ENCODE peak calls at places on chromosomes 16 and 17, in nine cellular contexts. F, X, P, W, H, Z, N, M and R are unnamed samples.

GRCh38 chr16:57235128-57236092 is 9.6 kb upstream of the ARL2BP start:
- DNase-seq in W (no peak), P (no peak), F (no peak), M (no peak), N (no peak), H (peak), Z (peak), X (peak), R (no peak)

GRCh38 chr16:49706620-49707355 is 149.1 kb downstream of the ZNF423 start:
- DNase-seq in X (no peak), N (no peak), F (peak), W (no peak), Z (no peak), H (no peak), P (no peak), M (no peak), R (no peak)

GRCh38 chr17:75822800-75823166 is 21.4 kb downstream of the UNC13D start:
- DNase-seq in F (no peak), X (no peak), P (peak), N (no peak), M (no peak), Z (no peak), H (no peak), W (no peak), R (no peak)

GRCh38 chr17:57121308-57122042 is 36.4 kb downstream of the AKAP1 start:
- DNase-seq in H (peak), P (no peak), N (peak), Z (peak), W (no peak), F (peak), M (no peak), X (peak), R (no peak)

GRCh38 chr17:80501739-80502577 is 25.6 kb upstream of the NPTX1 start:
- DNase-seq in N (no peak), W (no peak), M (no peak), F (no peak), H (peak), X (peak), P (no peak), Z (no peak), R (no peak)

GRCh38 chr17:50198026-50198669 is 3.3 kb downstream of the COL1A1 start:
- DNase-seq in W (peak), H (peak), N (peak), Z (peak), X (peak), P (peak), F (peak), M (peak), R (peak)

GRCh38 chr17:1147664-1148063 is 32.1 kb downstream of the ABR start:
- DNase-seq in M (peak), P (no peak), H (peak), X (peak), F (no peak), W (no peak), N (peak), Z (no peak), R (no peak)

GRCh38 chr17:29827179-29827578 is 102.8 kb downstream of the SSH2 start:
- DNase-seq in F (no peak), N (no peak), M (no peak), Z (no peak), X (no peak), P (no peak), H (no peak), W (no peak), R (no peak)

GRCh38 chr16:20844588-20844987 is 38.3 kb downstream of the REXO5 start:
- DNase-seq in Z (no peak), W (no peak), H (no peak), X (no peak), N (no peak), M (no peak), P (no peak), F (no peak), R (no peak)

GRCh38 chr17:63697341-63698286 is 2.3 kb downstream of the LIMD2 start:
- DNase-seq in P (peak), M (peak), W (no peak), H (no peak), Z (peak), X (peak), N (no peak), F (peak), R (no peak)

GRCh38 chr16:23835390-23836077 is at the start of gene PRKCB:
- DNase-seq in W (no peak), M (peak), N (peak), P (peak), F (peak), X (peak), H (no peak), Z (peak), R (no peak)

GRCh38 chr17:75822119-75822799 is 21.9 kb downstream of the UNC13D start:
- DNase-seq in W (no peak), X (no peak), F (peak), Z (no peak), M (peak), N (peak), H (no peak), P (peak), R (no peak)

GRCh38 chr17:76871668-76872067 is 3.5 kb downstream of the MGAT5B start:
- DNase-seq in W (no peak), M (no peak), P (no peak), H (no peak), F (no peak), X (no peak), Z (no peak), N (no peak), R (no peak)

GRCh38 chr17:1372618-1373017 is 27.4 kb downstream of the YWHAE start:
- DNase-seq in W (no peak), P (no peak), F (no peak), X (no peak), Z (no peak), N (no peak), H (no peak), M (no peak), R (no peak)

GRCh38 chr17:44444735-44445105 is 55.3 kb upstream of the ITGA2B start:
- DNase-seq in M (no peak), F (no peak), X (peak), N (no peak), P (no peak), W (no peak), H (peak), Z (no peak), R (no peak)

GRCh38 chr17:73261617-73261951 is at the start of gene CPSF4L:
- DNase-seq in W (no peak), F (no peak), P (no peak), Z (no peak), X (no peak), N (no peak), H (no peak), M (no peak), R (peak)
- TF ChIP-seq CTCF in W (no peak), F (no peak), P (no peak), Z (no peak), X (no peak), N (no peak), H (no peak), M (no peak), R (no peak)

GRCh38 chr16:70018254-70018653 is 67.1 kb downstream of the CLEC18A start:
- DNase-seq in X (peak), Z (peak), H (no peak), W (no peak), M (peak), P (peak), N (no peak), F (peak), R (no peak)
- TF ChIP-seq CTCF in X (peak), Z (no peak), H (peak), W (no peak), M (peak), P (peak), N (no peak), F (peak), R (peak)

GRCh38 chr16:51818342-51818944 is 667.4 kb upstream of the SALL1 start:
- DNase-seq in Z (peak), N (no peak), X (peak), P (peak), M (no peak), H (peak), F (peak), W (no peak), R (no peak)
- TF ChIP-seq CTCF in Z (peak), N (peak), X (peak), P (peak), M (peak), H (peak), F (peak), W (no peak), R (peak)

GRCh38 chr17:65085397-65085796 is 28.9 kb upstream of the GNA13 start:
- DNase-seq in M (no peak), X (no peak), Z (no peak), W (no peak), P (no peak), F (no peak), H (no peak), N (no peak), R (no peak)
- TF ChIP-seq CTCF in M (no peak), X (no peak), Z (no peak), W (no peak), P (no peak), F (no peak), H (no peak), N (no peak), R (no peak)

DNA sequence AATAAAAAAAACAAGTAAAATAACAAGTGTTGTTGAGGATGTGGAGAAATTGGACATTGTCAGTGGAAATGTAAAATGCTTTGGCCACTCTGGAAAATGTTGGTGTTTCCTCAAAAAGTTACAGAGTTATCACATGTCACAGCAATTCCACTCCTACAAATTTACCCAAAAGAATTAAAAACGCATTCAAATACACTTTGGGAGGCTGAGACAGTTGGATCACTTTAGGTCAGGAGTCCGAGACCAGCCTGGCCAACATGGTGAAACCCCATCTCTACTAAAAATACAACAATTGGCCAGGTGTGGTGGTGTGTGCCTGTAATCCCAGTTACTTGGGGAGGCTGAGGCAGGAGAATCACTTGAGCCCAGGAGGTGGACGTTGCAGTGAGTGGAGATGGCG is 5.6 kb downstream of the TOP3A start:
- DNase-seq in N (no peak), H (no peak), X (no peak), P (no peak), W (no peak), M (no peak), F (no peak), Z (no peak), R (no peak)
- TF ChIP-seq CTCF in N (no peak), H (no peak), X (no peak), P (no peak), W (no peak), M (no peak), F (no peak), Z (no peak), R (no peak)

GRCh38 chr16:12211870-12212690 is 235.5 kb downstream of the SNX29 start:
- DNase-seq in N (no peak), P (no peak), X (no peak), Z (no peak), W (no peak), F (no peak), M (no peak), H (no peak), R (no peak)

GRCh38 chr16:12213180-12213579 is 236.6 kb downstream of the SNX29 start:
- DNase-seq in M (no peak), Z (no peak), X (no peak), H (no peak), F (no peak), W (no peak), P (no peak), N (no peak), R (no peak)

GRCh38 chr16:12217341-12217740 is 240.8 kb downstream of the SNX29 start:
- DNase-seq in N (no peak), P (no peak), X (no peak), Z (no peak), M (no peak), H (no peak), F (no peak), W (no peak), R (no peak)

GRCh38 chr16:12214509-12214908 is 238.0 kb downstream of the SNX29 start:
- DNase-seq in P (no peak), Z (no peak), H (no peak), F (no peak), W (no peak), X (no peak), M (no peak), N (no peak), R (no peak)

GRCh38 chr16:12215302-12216105 is 239.0 kb downstream of the SNX29 start:
- DNase-seq in F (peak), W (no peak), M (no peak), H (no peak), N (no peak), P (no peak), X (no peak), Z (no peak), R (no peak)
- TF ChIP-seq CTCF in F (peak), W (no peak), M (no peak), H (peak), N (no peak), P (no peak), X (peak), Z (peak), R (peak)

DNA sequence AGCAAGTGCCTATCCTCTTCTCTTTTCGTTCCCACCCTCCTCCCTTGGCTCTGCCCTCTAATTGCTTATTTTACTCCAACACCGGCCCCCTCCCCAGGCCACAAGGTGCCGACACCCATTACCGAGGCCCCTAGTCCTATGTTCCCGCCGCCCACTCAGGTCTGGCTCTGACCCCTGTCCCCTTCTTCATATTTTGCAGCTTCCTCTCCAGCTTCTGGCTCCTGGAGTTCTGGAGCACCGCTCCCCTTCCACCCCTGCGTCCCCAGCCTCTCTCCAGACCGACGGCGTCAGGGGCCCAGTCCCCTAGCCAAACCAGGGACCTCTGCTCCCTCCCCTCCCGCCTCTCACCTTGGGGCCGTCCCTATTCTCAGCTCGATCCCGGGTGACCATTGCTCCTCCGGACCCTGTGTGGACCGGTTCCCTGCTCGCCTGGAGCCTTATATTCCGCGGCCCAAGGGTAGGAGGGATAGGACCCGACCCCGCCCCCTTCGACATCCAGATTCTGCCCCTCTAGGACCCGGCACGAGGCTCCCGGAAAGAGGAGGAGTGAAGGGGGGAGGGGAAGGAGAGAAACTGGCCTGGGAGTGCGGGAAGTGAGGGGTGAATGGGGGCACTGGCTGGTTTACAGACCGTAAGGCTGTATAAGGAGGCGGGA is at the start of gene HES7:
- DNase-seq in X (no peak), H (no peak), F (peak), M (no peak), N (no peak), Z (no peak), P (no peak), W (no peak), R (no peak)
- TF ChIP-seq CTCF in X (no peak), H (no peak), F (no peak), M (no peak), N (no peak), Z (no peak), P (no peak), W (no peak), R (no peak)

DNA sequence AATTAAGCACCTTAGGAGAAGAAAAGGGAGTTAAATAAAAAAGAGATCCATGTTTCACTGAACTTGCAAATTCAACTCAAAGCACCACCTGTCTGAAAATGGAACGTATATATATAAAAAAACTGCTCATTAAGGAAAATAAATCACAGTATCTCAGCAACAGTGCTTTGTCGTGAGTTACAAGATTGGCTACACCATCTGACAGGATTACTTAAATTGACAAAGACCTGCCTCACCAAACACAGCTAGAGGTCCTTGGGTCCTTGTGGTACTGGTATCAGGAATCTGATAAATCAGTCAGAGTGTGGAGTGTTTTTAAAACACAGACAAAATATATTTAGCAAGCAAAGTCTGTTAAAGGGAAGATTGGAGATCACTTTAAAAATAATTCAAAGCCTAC is 63.9 kb downstream of the KANSL1 start:
- DNase-seq in P (no peak), W (no peak), H (no peak), X (no peak), M (no peak), Z (no peak), F (no peak), N (no peak), R (no peak)
- TF ChIP-seq CTCF in P (no peak), W (no peak), H (no peak), X (no peak), M (no peak), Z (no peak), F (no peak), N (no peak), R (no peak)

GRCh38 chr16:84233748-84234147 is 6.1 kb downstream of the KCNG4 start:
- DNase-seq in H (no peak), P (no peak), M (no peak), F (no peak), X (no peak), W (no peak), N (no peak), Z (no peak), R (no peak)
- TF ChIP-seq CTCF in H (no peak), P (no peak), M (no peak), F (no peak), X (no peak), W (no peak), N (no peak), Z (no peak), R (no peak)

GRCh38 chr16:27642753-27643152 is 92.8 kb downstream of the KATNIP start:
- DNase-seq in F (no peak), X (peak), M (no peak), H (peak), W (no peak), N (no peak), Z (peak), P (no peak), R (no peak)
- TF ChIP-seq CTCF in F (peak), X (peak), M (peak), H (peak), W (no peak), N (peak), Z (peak), P (peak), R (peak)